ENCODE peak calls at places on chromosomes 5 and 9, in four cellular contexts. C, Y, Z and F are unnamed samples. For H3K9me3 and H3K27me3, the result is how much of the 10 kb centered on the place peaks cover.

GRCh38 chr9:15401266-15401665 is 21.4 kb upstream of the SNAPC3 start:
- DNase-seq in C (peak), Z (peak), Y (no peak), F (no peak)

GRCh38 chr5:128537306-128537998 is 593 bp downstream of the FBN2 start:
- DNase-seq in Z (peak), Y (peak), C (no peak), F (peak)

GRCh38 chr9:93653762-93654161 is 77.4 kb downstream of the PHF2 start:
- DNase-seq in Y (no peak), C (no peak), Z (no peak), F (no peak)

GRCh38 chr9:91416086-91416712 is 7.4 kb downstream of the NFIL3 start:
- DNase-seq in Z (no peak), Y (no peak), C (no peak), F (no peak)

GRCh38 chr9:129009584-129010141 is 18.5 kb downstream of the SH3GLB2 start:
- DNase-seq in Y (peak), Z (no peak), C (no peak), F (peak)

GRCh38 chr9:84266087-84266561 is 74.4 kb downstream of the SLC28A3 start:
- DNase-seq in Y (peak), C (no peak), Z (no peak), F (no peak)

GRCh38 chr5:1840741-1841521 is 39.7 kb downstream of the NDUFS6 start:
- DNase-seq in C (no peak), Z (peak), Y (peak), F (peak)

GRCh38 chr5:111236995-111237394 is 12.8 kb downstream of the CAMK4 start:
- DNase-seq in C (no peak), Z (no peak), Y (no peak), F (no peak)

GRCh38 chr9:72039532-72039931 is 20.9 kb downstream of the C9orf57 start:
- DNase-seq in C (no peak), Y (no peak), Z (no peak), F (no peak)

GRCh38 chr9:72042928-72043327 is 17.5 kb downstream of the C9orf57 start:
- DNase-seq in Y (no peak), Z (no peak), C (no peak), F (no peak)

GRCh38 chr9:72044095-72044494 is 16.3 kb downstream of the C9orf57 start:
- DNase-seq in Z (no peak), Y (no peak), C (no peak), F (no peak)

GRCh38 chr9:72041369-72041768 is 19.0 kb downstream of the C9orf57 start:
- DNase-seq in C (no peak), Z (no peak), Y (no peak), F (no peak)

GRCh38 chr9:72041775-72042194 is 18.6 kb downstream of the C9orf57 start:
- DNase-seq in C (no peak), Y (no peak), Z (peak), F (peak)
- H3K4me3 ChIP-seq in C (no peak), Y (no peak), Z (no peak), F (no peak)

DNA sequence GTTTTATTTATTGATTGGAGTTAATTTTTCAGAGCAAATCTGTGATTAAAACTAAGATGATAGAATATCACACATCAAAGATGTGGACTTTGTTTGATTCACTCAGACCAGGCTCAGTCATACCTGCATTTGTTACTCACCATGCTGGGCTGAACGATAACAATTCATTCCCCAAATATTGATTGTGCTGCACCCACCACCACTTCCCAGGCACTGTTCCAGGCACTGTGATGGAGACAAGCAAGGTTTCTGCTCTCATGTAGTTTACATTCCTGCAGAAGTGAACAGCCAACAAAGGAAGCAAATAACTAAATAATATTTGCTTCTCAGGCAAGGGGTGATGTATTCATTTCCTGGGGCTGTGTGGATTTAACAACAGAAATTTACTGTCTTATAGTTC is 428.3 kb downstream of the DNAH5 start:
- DNase-seq in C (peak), Z (no peak), Y (no peak), F (no peak)
- H3K9me3 ChIP-seq in C (under half), Z (under half), Y (under half), F (under half)

GRCh38 chr5:170416526-170416925 is 27.4 kb upstream of the KCNMB1 start:
- DNase-seq in C (no peak), Z (no peak), Y (no peak), F (no peak)

GRCh38 chr5:170413897-170414296 is 24.7 kb upstream of the KCNMB1 start:
- DNase-seq in Z (no peak), C (no peak), Y (no peak), F (no peak)

GRCh38 chr5:170418736-170419135 is 29.6 kb upstream of the KCNMB1 start:
- DNase-seq in Y (no peak), Z (no peak), C (no peak), F (no peak)

GRCh38 chr5:170411100-170411499 is 21.9 kb upstream of the KCNMB1 start:
- DNase-seq in Z (no peak), C (no peak), Y (no peak), F (no peak)

GRCh38 chr5:170414786-170415185 is 25.6 kb upstream of the KCNMB1 start:
- DNase-seq in Z (no peak), C (no peak), Y (no peak), F (no peak)
- H3K27me3 ChIP-seq in Z (under half), C (under half), Y (under half), F (under half)

GRCh38 chr5:65928860-65929259 is 2.5 kb downstream of the ERBIN start:
- DNase-seq in C (no peak), Z (no peak), Y (no peak), F (no peak)
- H3K4me3 ChIP-seq in C (peak), Z (no peak), Y (peak), F (peak)